ENCODE peak calls at places on chromosome 10, in ten cellular contexts. M is EH, E is fibroblast of lung, B is hypothalamus, O is right atrium auricular region, V is fibroblast of mammary gland, A is lung microvascular endothelial cell, R is BE2C, C is SK-N-SH, P is NCI-H1694 treated with DMSO at 0.1 percent for 48 hours. L is an unnamed sample.

GRCh38 chr10:29067161-29067560 is 221.7 kb upstream of the LYZL1 start:
- DNase-seq in A (no peak), R (no peak), O (no peak), E (peak), P (no peak), M (peak), B (no peak), V (no peak), C (no peak), L (no peak)

GRCh38 chr10:19767876-19768275 is 48.4 kb upstream of the PLXDC2 start:
- DNase-seq in M (no peak), B (no peak), C (peak), O (no peak), V (no peak), P (no peak), E (no peak), R (peak), A (no peak), L (no peak)

GRCh38 chr10:89206402-89207180 is 526 bp downstream of the CH25H start:
- DNase-seq in E (peak), B (peak), P (peak), C (peak), O (peak), M (peak), V (peak), R (peak), A (peak), L (peak)

GRCh38 chr10:23199768-23200511 is 7.8 kb downstream of the PTF1A start:
- DNase-seq in P (no peak), E (no peak), M (no peak), O (no peak), R (no peak), B (no peak), C (no peak), A (no peak), V (no peak), L (no peak)

GRCh38 chr10:16828731-16829175 is 11.5 kb upstream of the RSU1 start:
- DNase-seq in V (peak), C (no peak), B (no peak), R (no peak), P (no peak), O (no peak), A (peak), M (peak), E (peak), L (no peak)

GRCh38 chr10:109726473-109726872 is 196.8 kb downstream of the XPNPEP1 start:
- DNase-seq in M (no peak), C (peak), A (peak), R (peak), O (no peak), V (no peak), P (peak), E (no peak), B (no peak), L (no peak)

GRCh38 chr10:75469018-75469616 is 37.7 kb downstream of the LRMDA start:
- DNase-seq in A (peak), R (no peak), O (peak), V (peak), P (no peak), M (peak), E (peak), B (no peak), C (no peak), L (no peak)

GRCh38 chr10:132403511-132404168 is 6.6 kb downstream of the PWWP2B start:
- DNase-seq in V (no peak), P (no peak), E (no peak), B (no peak), M (no peak), O (no peak), R (no peak), C (no peak), A (no peak), L (no peak)

GRCh38 chr10:61642073-61642637 is 20.6 kb upstream of the CABCOCO1 start:
- DNase-seq in R (no peak), O (no peak), V (peak), B (no peak), E (peak), A (no peak), M (no peak), C (no peak), P (no peak), L (no peak)

GRCh38 chr10:3239066-3239919 is 66.7 kb upstream of the PITRM1 start:
- DNase-seq in P (no peak), R (peak), C (peak), O (peak), A (peak), V (peak), M (peak), E (peak), B (peak), L (peak)

GRCh38 chr10:21511931-21512330 is 13.6 kb downstream of the SKIDA1 start:
- DNase-seq in A (peak), M (no peak), V (no peak), P (no peak), E (peak), C (no peak), R (no peak), O (no peak), B (no peak), L (no peak)

GRCh38 chr10:75987610-75988009 is 556.2 kb downstream of the LRMDA start:
- DNase-seq in C (no peak), V (peak), O (no peak), E (peak), A (peak), R (no peak), B (no peak), P (no peak), M (peak), L (no peak)

GRCh38 chr10:89741126-89741762 is 39.9 kb downstream of the KIF20B start:
- DNase-seq in E (no peak), M (no peak), P (no peak), A (no peak), O (no peak), B (no peak), R (no peak), C (no peak), V (no peak), L (no peak)

GRCh38 chr10:93703066-93703465 is 674 bp upstream of the FRA10AC1 start:
- DNase-seq in A (peak), V (peak), B (peak), O (no peak), P (no peak), M (no peak), C (peak), E (peak), R (no peak), L (no peak)

GRCh38 chr10:79417266-79417665 is 28.2 kb downstream of the ZCCHC24 start:
- DNase-seq in A (no peak), O (no peak), E (no peak), M (no peak), B (no peak), P (no peak), C (no peak), R (no peak), V (no peak), L (no peak)

GRCh38 chr10:93030409-93030808 is 30.2 kb upstream of the CYP26C1 start:
- DNase-seq in M (peak), R (no peak), P (no peak), V (peak), C (no peak), B (no peak), O (no peak), A (no peak), E (peak), L (no peak)

GRCh38 chr10:6464862-6465430 is 115.1 kb downstream of the PRKCQ start:
- DNase-seq in R (no peak), A (no peak), C (no peak), V (no peak), P (no peak), O (no peak), B (no peak), M (no peak), E (no peak), L (no peak)

GRCh38 chr10:124291009-124291671 is 127.6 kb downstream of the OAT start:
- DNase-seq in M (no peak), B (no peak), A (no peak), E (peak), P (no peak), R (no peak), O (no peak), C (no peak), V (no peak), L (no peak)

GRCh38 chr10:109945473-109946177 is 22.3 kb upstream of the XPNPEP1 start:
- DNase-seq in C (no peak), M (no peak), A (no peak), B (no peak), V (no peak), E (no peak), R (no peak), O (no peak), P (no peak), L (no peak)

GRCh38 chr10:4770766-4771553 is 55.0 kb upstream of the AKR1E2 start:
- DNase-seq in B (no peak), A (peak), C (peak), R (no peak), V (peak), O (no peak), P (no peak), E (peak), M (peak), L (no peak)

GRCh38 chr10:129956902-129957673 is 7.0 kb downstream of the EBF3 start:
- DNase-seq in C (no peak), M (no peak), R (no peak), O (no peak), E (no peak), A (no peak), B (no peak), P (no peak), V (no peak), L (no peak)

GRCh38 chr10:100987685-100988049 is 324 bp downstream of the TWNK start:
- DNase-seq in E (no peak), O (no peak), C (no peak), M (no peak), R (no peak), P (no peak), V (no peak), A (no peak), B (no peak), L (no peak)

GRCh38 chr10:70923696-70924095 is 35.3 kb upstream of the PCBD1 start:
- DNase-seq in A (no peak), C (no peak), R (no peak), E (no peak), B (no peak), M (no peak), O (no peak), V (no peak), P (no peak), L (no peak)

GRCh38 chr10:49109669-49110335 is 5.5 kb downstream of the VSTM4 start:
- DNase-seq in C (peak), V (peak), A (no peak), R (peak), P (no peak), B (peak), M (peak), O (peak), E (peak), L (no peak)

GRCh38 chr10:113202011-113202410 is 252.0 kb downstream of the TCF7L2 start:
- DNase-seq in A (no peak), B (no peak), O (no peak), M (no peak), V (no peak), E (no peak), P (no peak), C (no peak), R (no peak), L (no peak)

GRCh38 chr10:59865101-59865500 is 41.3 kb downstream of the CCDC6 start:
- DNase-seq in E (peak), B (no peak), M (peak), C (no peak), A (peak), V (peak), O (no peak), R (no peak), P (peak), L (no peak)

GRCh38 chr10:71512794-71513379 is 116.2 kb downstream of the CDH23 start:
- DNase-seq in O (no peak), C (peak), A (peak), P (no peak), R (peak), M (peak), E (peak), V (no peak), B (no peak), L (no peak)

GRCh38 chr10:52755297-52756062 is 17.1 kb downstream of the MBL2 start:
- DNase-seq in A (no peak), R (no peak), V (peak), M (peak), P (no peak), C (no peak), E (peak), O (peak), B (peak), L (no peak)

GRCh38 chr10:11856678-11857077 is 33.5 kb downstream of the PROSER2 start:
- DNase-seq in V (no peak), M (peak), C (no peak), E (no peak), A (no peak), O (no peak), B (no peak), R (no peak), P (no peak), L (no peak)

GRCh38 chr10:72020914-72021754 is 56.9 kb downstream of the CHST3 start:
- DNase-seq in E (no peak), B (no peak), M (no peak), A (peak), C (no peak), R (no peak), P (no peak), O (no peak), V (no peak), L (no peak)

GRCh38 chr10:119650692-119651513 is at the start of gene BAG3:
- DNase-seq in R (peak), P (no peak), M (peak), O (peak), B (peak), C (peak), V (peak), A (peak), E (peak), L (peak)

GRCh38 chr10:31401287-31401686 is 82.3 kb downstream of the ZEB1 start:
- DNase-seq in E (no peak), P (no peak), V (no peak), O (no peak), A (no peak), B (no peak), M (no peak), C (no peak), R (no peak), L (no peak)

GRCh38 chr10:114271779-114272167 is 32.7 kb downstream of the VWA2 start:
- DNase-seq in A (peak), V (peak), M (peak), B (no peak), R (no peak), C (no peak), E (peak), P (no peak), O (peak), L (no peak)

GRCh38 chr10:25504306-25504705 is 329.5 kb downstream of the GPR158 start:
- DNase-seq in E (no peak), M (no peak), B (no peak), V (no peak), A (no peak), P (no peak), C (no peak), R (no peak), O (no peak), L (no peak)

GRCh38 chr10:16779375-16779774 is 37.8 kb downstream of the RSU1 start:
- DNase-seq in A (no peak), M (no peak), V (no peak), P (no peak), C (no peak), R (no peak), E (peak), O (no peak), B (no peak), L (no peak)

GRCh38 chr10:110717830-110718595 is 73.9 kb downstream of the RBM20 start:
- DNase-seq in P (peak), C (peak), B (no peak), R (peak), E (no peak), M (no peak), A (peak), V (no peak), O (no peak), L (no peak)

GRCh38 chr10:58512470-58513188 is at the start of gene BICC1:
- DNase-seq in P (peak), B (peak), O (peak), R (peak), V (peak), M (peak), C (peak), E (peak), A (peak), L (peak)

GRCh38 chr10:77909755-77910375 is 16.7 kb downstream of the DLG5 start:
- DNase-seq in V (peak), O (peak), R (no peak), E (peak), C (no peak), M (peak), P (no peak), B (no peak), A (no peak), L (no peak)